ENCODE peak calls at places on chromosomes 11 and 22, in ten cellular contexts. M is kidney; T is substantia nigra; Q is activated T-helper 1 cell treated with anti-CD3 and anti-CD28 coated beads, Interleukin-2, amount 50 U/mL, for 16 hours; A is stimulated activated CD4-positive, alpha-beta T cell treated with anti-CD3 and anti-CD28 coated beads, TNF-alpha, amount 100 ng/mL, for 4 hours; P is skeletal muscle cell; H is cardiac fibroblast; L is lung microvascular endothelial cell; K is non-pigmented ciliary epithelial cell; D is HTR-8/SVneo. J is an unnamed sample.

GRCh38 chr11:6229911-6230310 is 4.5 kb downstream of the FHIP1B start:
- DNase-seq in M (no peak), T (no peak), Q (no peak), A (no peak), P (no peak), H (no peak), L (no peak), K (no peak), D (no peak), J (no peak)

GRCh38 chr11:127564803-127565202 is 564.2 kb upstream of the KIRREL3 start:
- DNase-seq in M (no peak), T (no peak), Q (no peak), A (no peak), P (no peak), H (no peak), L (no peak), K (peak; percentile 1), D (no peak), J (peak; percentile 1)

GRCh38 chr11:82842019-82842418 is 58.2 kb downstream of the PRCP start:
- DNase-seq in M (no peak), T (peak; percentile 59), Q (no peak), A (no peak), P (no peak), H (no peak), L (no peak), K (no peak), D (no peak), J (no peak)

GRCh38 chr11:86570020-86570419 is 102.4 kb downstream of the ME3 start:
- DNase-seq in M (no peak), T (no peak), Q (no peak), A (no peak), P (no peak), H (no peak), L (peak; percentile 76), K (no peak), D (peak; percentile 56), J (no peak)

GRCh38 chr11:21588754-21589153 is 604.1 kb upstream of the ANO5 start:
- DNase-seq in M (no peak), T (no peak), Q (no peak), A (no peak), P (no peak), H (no peak), L (no peak), K (no peak), D (no peak), J (no peak)

GRCh38 chr11:47768090-47768620 is 1.0 kb upstream of the FNBP4 start:
- DNase-seq in M (peak; percentile 85), T (peak; percentile 48), Q (no peak), A (peak; percentile 10), P (peak; percentile 22), H (peak; percentile 91), L (peak; percentile 90), K (no peak), D (peak; percentile 81), J (peak; percentile 74)

GRCh38 chr22:26589367-26589844 is 526 bp downstream of the TPST2 start:
- DNase-seq in M (peak; percentile 81), T (no peak), Q (peak; percentile 10), A (peak; percentile 18), P (no peak), H (peak; percentile 25), L (peak; percentile 32), K (no peak), D (peak; percentile 14), J (peak; percentile 37)

GRCh38 chr11:65870307-65870658 is 2.3 kb downstream of the EFEMP2 start:
- DNase-seq in M (peak; percentile 73), T (no peak), Q (no peak), A (no peak), P (no peak), H (no peak), L (no peak), K (no peak), D (no peak), J (no peak)

GRCh38 chr22:40452730-40453487 is 82.5 kb downstream of the SGSM3 start:
- DNase-seq in M (no peak), T (no peak), Q (no peak), A (no peak), P (no peak), H (no peak), L (peak; percentile 45), K (no peak), D (no peak), J (peak; percentile 37)

GRCh38 chr11:6544921-6545850 is 48.1 kb downstream of the DNHD1 start:
- DNase-seq in M (no peak), T (no peak), Q (no peak), A (no peak), P (no peak), H (no peak), L (peak; percentile 28), K (no peak), D (no peak), J (no peak)

GRCh38 chr11:5384335-5384734 is 723 bp downstream of the OR51M1 start:
- DNase-seq in M (no peak), T (no peak), Q (no peak), A (no peak), P (no peak), H (no peak), L (no peak), K (no peak), D (no peak), J (no peak)

GRCh38 chr22:36409911-36410756 is 22.4 kb upstream of the MYH9 start:
- DNase-seq in M (peak; percentile 98), T (peak; percentile 30), Q (peak; percentile 54), A (peak; percentile 33), P (no peak), H (peak; percentile 68), L (peak; percentile 32), K (no peak), D (no peak), J (peak; percentile 68)

GRCh38 chr11:118156531-118157185 is 4.0 kb upstream of the SCN4B start:
- DNase-seq in M (no peak), T (no peak), Q (no peak), A (no peak), P (no peak), H (no peak), L (no peak), K (no peak), D (no peak), J (no peak)

GRCh38 chr22:33519140-33519973 is 400.9 kb downstream of the LARGE1 start:
- DNase-seq in M (no peak), T (no peak), Q (no peak), A (no peak), P (peak; percentile 39), H (peak; percentile 63), L (peak; percentile 8), K (no peak), D (no peak), J (peak; percentile 58)